ENCODE peak calls at places on chromosomes 12 and 14, in ten cellular contexts. X is progenitor cell of endocrine pancreas; L is HuH-7; F is omental fat pad; C is EL; H is RKO; P is HL-60; W is AG09319; E is stimulated activated naive B cell treated with anti-CD40 and anti-IgM and Interleukin-4, amounts not matched to agents 10 μg/mL and 1 μg/mL and 100 μg/mL, for 72 hours; Y is NCI-H1105. Z is an unnamed sample.

GRCh38 chr12:104877107-104877705 is 80.9 kb downstream of the SLC41A2 start:
- DNase-seq in X (no peak), L (no peak), F (no peak), C (peak; percentile 38), H (peak; percentile 49), P (no peak), W (peak; percentile 30), E (no peak), Y (peak; percentile 34), Z (no peak)

GRCh38 chr12:5868585-5869295 is 76.3 kb downstream of the ANO2 start:
- DNase-seq in X (no peak), L (no peak), F (no peak), C (peak; percentile 2), H (no peak), P (no peak), W (no peak), E (no peak), Y (no peak), Z (no peak)

GRCh38 chr14:88297306-88297705 is 25.8 kb downstream of the KCNK10 start:
- DNase-seq in X (no peak), L (no peak), F (no peak), C (no peak), H (no peak), P (no peak), W (no peak), E (no peak), Y (no peak), Z (no peak)

GRCh38 chr14:73283592-73284379 is 46.5 kb downstream of the PAPLN start:
- DNase-seq in X (no peak), L (no peak), F (no peak), C (no peak), H (no peak), P (no peak), W (no peak), E (no peak), Y (no peak), Z (no peak)

GRCh38 chr12:113048716-113049127 is 7.8 kb upstream of the DTX1 start:
- DNase-seq in X (peak; percentile 41), L (peak; percentile 90), F (no peak), C (peak; percentile 62), H (peak; percentile 73), P (peak; percentile 18), W (peak; percentile 29), E (peak; percentile 49), Y (peak; percentile 23), Z (peak; percentile 69)

GRCh38 chr12:119808441-119808840 is 68.7 kb downstream of the CIT start:
- DNase-seq in X (no peak), L (no peak), F (no peak), C (peak; percentile 75), H (peak; percentile 64), P (no peak), W (no peak), E (no peak), Y (no peak), Z (no peak)

GRCh38 chr14:99596071-99596627 is 7.9 kb downstream of the CCDC85C start:
- DNase-seq in X (no peak), L (no peak), F (no peak), C (no peak), H (no peak), P (no peak), W (no peak), E (no peak), Y (no peak), Z (no peak)

GRCh38 chr14:87149583-87150354 is 843.2 kb downstream of the GALC start:
- DNase-seq in X (no peak), L (no peak), F (no peak), C (peak; percentile 35), H (no peak), P (no peak), W (peak; percentile 68), E (no peak), Y (peak; percentile 32), Z (no peak)

GRCh38 chr12:121263206-121263605 is 33.3 kb downstream of the CAMKK2 start:
- DNase-seq in X (no peak), L (no peak), F (no peak), C (no peak), H (no peak), P (no peak), W (no peak), E (no peak), Y (no peak), Z (no peak)

GRCh38 chr12:5052348-5052747 is 8.7 kb downstream of the KCNA5 start:
- DNase-seq in X (no peak), L (no peak), F (no peak), C (no peak), H (no peak), P (no peak), W (no peak), E (no peak), Y (no peak), Z (no peak)

GRCh38 chr12:57766464-57767311 is at the start of gene CYP27B1:
- DNase-seq in X (no peak), L (no peak), F (no peak), C (peak; percentile 71), H (peak; percentile 46), P (no peak), W (no peak), E (no peak), Y (no peak), Z (no peak)

GRCh38 chr14:102238131-102238530 is 66.8 kb downstream of the MOK start:
- DNase-seq in X (no peak), L (no peak), F (no peak), C (peak; percentile 50), H (no peak), P (no peak), W (no peak), E (no peak), Y (no peak), Z (no peak)

GRCh38 chr12:120453060-120453761 is 7.0 kb downstream of the GATC start:
- DNase-seq in X (no peak), L (no peak), F (no peak), C (no peak), H (no peak), P (no peak), W (no peak), E (no peak), Y (no peak), Z (no peak)

GRCh38 chr12:121769831-121770301 is 23.6 kb downstream of the RHOF start:
- DNase-seq in X (no peak), L (no peak), F (no peak), C (no peak), H (no peak), P (no peak), W (no peak), E (no peak), Y (no peak), Z (no peak)

GRCh38 chr14:38342803-38343202 is 86.9 kb upstream of the CLEC14A start:
- DNase-seq in X (no peak), L (no peak), F (no peak), C (peak; percentile 97), H (no peak), P (no peak), W (no peak), E (no peak), Y (no peak), Z (no peak)

GRCh38 chr12:60279224-60279623 is 683.4 kb downstream of the SLC16A7 start:
- DNase-seq in X (no peak), L (no peak), F (no peak), C (peak; percentile 25), H (no peak), P (no peak), W (no peak), E (no peak), Y (no peak), Z (no peak)

GRCh38 chr14:105146976-105147700 is 21.4 kb downstream of the JAG2 start:
- DNase-seq in X (no peak), L (no peak), F (no peak), C (no peak), H (no peak), P (no peak), W (no peak), E (no peak), Y (no peak), Z (peak; percentile 65)

GRCh38 chr12:74885775-74886174 is 323.9 kb downstream of the KCNC2 start:
- DNase-seq in X (no peak), L (no peak), F (no peak), C (no peak), H (no peak), P (no peak), W (no peak), E (no peak), Y (no peak), Z (no peak)